ENCODE peak calls at places on chromosomes 1 and 21, in four cellular contexts. One of them, this sample, is unnamed.

GRCh38 chr1:41380979-41381690 is 19.9 kb downstream of the FOXO6 start:
- DNase-seq in activated naive CD4-positive, alpha-beta T cell treated with anti-CD3 and anti-CD28 coated beads, Interleukin-2, amount 10 ng/mL, durations not matched to agents 7 days and 5 days: no peak
- DNase-seq in ELR: no peak
- DNase-seq in activated CD8-positive, alpha-beta memory T cell treated with anti-CD3 and anti-CD28 coated beads, Interleukin-2, amount 50 U/mL, for 48 hours: no peak
- DNase-seq in this sample: no peak

GRCh38 chr1:201603613-201604232 is 64.8 kb downstream of the NAV1 start:
- DNase-seq in activated naive CD4-positive, alpha-beta T cell treated with anti-CD3 and anti-CD28 coated beads, Interleukin-2, amount 10 ng/mL, durations not matched to agents 7 days and 5 days: no peak
- DNase-seq in ELR: peak
- DNase-seq in activated CD8-positive, alpha-beta memory T cell treated with anti-CD3 and anti-CD28 coated beads, Interleukin-2, amount 50 U/mL, for 48 hours: no peak
- DNase-seq in this sample: no peak

GRCh38 chr1:118043624-118044023 is 114.1 kb downstream of the WDR3 start:
- DNase-seq in ELR: no peak
- DNase-seq in activated CD8-positive, alpha-beta memory T cell treated with anti-CD3 and anti-CD28 coated beads, Interleukin-2, amount 50 U/mL, for 48 hours: no peak
- DNase-seq in activated naive CD4-positive, alpha-beta T cell treated with anti-CD3 and anti-CD28 coated beads, Interleukin-2, amount 10 ng/mL, durations not matched to agents 7 days and 5 days: no peak
- DNase-seq in this sample: no peak

GRCh38 chr21:36980280-36981048 is 14.0 kb upstream of the HLCS start:
- DNase-seq in ELR: peak
- DNase-seq in activated CD8-positive, alpha-beta memory T cell treated with anti-CD3 and anti-CD28 coated beads, Interleukin-2, amount 50 U/mL, for 48 hours: no peak
- DNase-seq in activated naive CD4-positive, alpha-beta T cell treated with anti-CD3 and anti-CD28 coated beads, Interleukin-2, amount 10 ng/mL, durations not matched to agents 7 days and 5 days: peak
- DNase-seq in this sample: peak

GRCh38 chr1:208162903-208163302 is 81.3 kb downstream of the PLXNA2 start:
- DNase-seq in activated CD8-positive, alpha-beta memory T cell treated with anti-CD3 and anti-CD28 coated beads, Interleukin-2, amount 50 U/mL, for 48 hours: no peak
- DNase-seq in activated naive CD4-positive, alpha-beta T cell treated with anti-CD3 and anti-CD28 coated beads, Interleukin-2, amount 10 ng/mL, durations not matched to agents 7 days and 5 days: no peak
- DNase-seq in ELR: no peak
- DNase-seq in this sample: no peak

GRCh38 chr1:171780583-171781166 is 785 bp upstream of the METTL13 start:
- DNase-seq in ELR: no peak
- DNase-seq in activated CD8-positive, alpha-beta memory T cell treated with anti-CD3 and anti-CD28 coated beads, Interleukin-2, amount 50 U/mL, for 48 hours: no peak
- DNase-seq in activated naive CD4-positive, alpha-beta T cell treated with anti-CD3 and anti-CD28 coated beads, Interleukin-2, amount 10 ng/mL, durations not matched to agents 7 days and 5 days: no peak
- DNase-seq in this sample: no peak

GRCh38 chr1:15788624-15789301 is 18.7 kb downstream of the UQCRHL start:
- DNase-seq in ELR: peak
- DNase-seq in activated naive CD4-positive, alpha-beta T cell treated with anti-CD3 and anti-CD28 coated beads, Interleukin-2, amount 10 ng/mL, durations not matched to agents 7 days and 5 days: no peak
- DNase-seq in activated CD8-positive, alpha-beta memory T cell treated with anti-CD3 and anti-CD28 coated beads, Interleukin-2, amount 50 U/mL, for 48 hours: no peak
- DNase-seq in this sample: no peak

GRCh38 chr1:119159096-119159495 is 18.6 kb upstream of the WARS2 start:
- DNase-seq in activated CD8-positive, alpha-beta memory T cell treated with anti-CD3 and anti-CD28 coated beads, Interleukin-2, amount 50 U/mL, for 48 hours: no peak
- DNase-seq in activated naive CD4-positive, alpha-beta T cell treated with anti-CD3 and anti-CD28 coated beads, Interleukin-2, amount 10 ng/mL, durations not matched to agents 7 days and 5 days: no peak
- DNase-seq in ELR: peak
- DNase-seq in this sample: no peak

GRCh38 chr1:225943582-225943981 is 2.6 kb upstream of the LEFTY2 start:
- DNase-seq in activated CD8-positive, alpha-beta memory T cell treated with anti-CD3 and anti-CD28 coated beads, Interleukin-2, amount 50 U/mL, for 48 hours: no peak
- DNase-seq in ELR: no peak
- DNase-seq in activated naive CD4-positive, alpha-beta T cell treated with anti-CD3 and anti-CD28 coated beads, Interleukin-2, amount 10 ng/mL, durations not matched to agents 7 days and 5 days: no peak
- DNase-seq in this sample: no peak

GRCh38 chr1:47210666-47211065 is 20.8 kb upstream of the PDZK1IP1 start:
- DNase-seq in activated CD8-positive, alpha-beta memory T cell treated with anti-CD3 and anti-CD28 coated beads, Interleukin-2, amount 50 U/mL, for 48 hours: no peak
- DNase-seq in activated naive CD4-positive, alpha-beta T cell treated with anti-CD3 and anti-CD28 coated beads, Interleukin-2, amount 10 ng/mL, durations not matched to agents 7 days and 5 days: no peak
- DNase-seq in ELR: no peak
- DNase-seq in this sample: no peak

GRCh38 chr1:159088050-159088449 is 11.5 kb upstream of the AIM2 start:
- DNase-seq in ELR: peak
- DNase-seq in activated naive CD4-positive, alpha-beta T cell treated with anti-CD3 and anti-CD28 coated beads, Interleukin-2, amount 10 ng/mL, durations not matched to agents 7 days and 5 days: no peak
- DNase-seq in activated CD8-positive, alpha-beta memory T cell treated with anti-CD3 and anti-CD28 coated beads, Interleukin-2, amount 50 U/mL, for 48 hours: no peak
- DNase-seq in this sample: no peak

GRCh38 chr1:12554521-12555305 is 63.3 kb downstream of the DHRS3 start:
- DNase-seq in activated naive CD4-positive, alpha-beta T cell treated with anti-CD3 and anti-CD28 coated beads, Interleukin-2, amount 10 ng/mL, durations not matched to agents 7 days and 5 days: no peak
- DNase-seq in ELR: no peak
- DNase-seq in activated CD8-positive, alpha-beta memory T cell treated with anti-CD3 and anti-CD28 coated beads, Interleukin-2, amount 50 U/mL, for 48 hours: no peak
- DNase-seq in this sample: no peak

GRCh38 chr1:229183583-229183982 is 87.3 kb upstream of the RAB4A start:
- DNase-seq in activated CD8-positive, alpha-beta memory T cell treated with anti-CD3 and anti-CD28 coated beads, Interleukin-2, amount 50 U/mL, for 48 hours: no peak
- DNase-seq in activated naive CD4-positive, alpha-beta T cell treated with anti-CD3 and anti-CD28 coated beads, Interleukin-2, amount 10 ng/mL, durations not matched to agents 7 days and 5 days: no peak
- DNase-seq in ELR: no peak
- DNase-seq in this sample: no peak

GRCh38 chr1:2609271-2610035 is 22.9 kb downstream of the PRXL2B start:
- DNase-seq in ELR: no peak
- DNase-seq in activated naive CD4-positive, alpha-beta T cell treated with anti-CD3 and anti-CD28 coated beads, Interleukin-2, amount 10 ng/mL, durations not matched to agents 7 days and 5 days: peak
- DNase-seq in activated CD8-positive, alpha-beta memory T cell treated with anti-CD3 and anti-CD28 coated beads, Interleukin-2, amount 50 U/mL, for 48 hours: no peak
- DNase-seq in this sample: no peak

GRCh38 chr1:214833357-214833756 is 230.4 kb downstream of the CENPF start:
- DNase-seq in activated CD8-positive, alpha-beta memory T cell treated with anti-CD3 and anti-CD28 coated beads, Interleukin-2, amount 50 U/mL, for 48 hours: no peak
- DNase-seq in ELR: peak
- DNase-seq in activated naive CD4-positive, alpha-beta T cell treated with anti-CD3 and anti-CD28 coated beads, Interleukin-2, amount 10 ng/mL, durations not matched to agents 7 days and 5 days: no peak
- DNase-seq in this sample: no peak

GRCh38 chr1:20126806-20127440 is 7.6 kb upstream of the PLA2G2D start:
- DNase-seq in activated naive CD4-positive, alpha-beta T cell treated with anti-CD3 and anti-CD28 coated beads, Interleukin-2, amount 10 ng/mL, durations not matched to agents 7 days and 5 days: no peak
- DNase-seq in activated CD8-positive, alpha-beta memory T cell treated with anti-CD3 and anti-CD28 coated beads, Interleukin-2, amount 50 U/mL, for 48 hours: no peak
- DNase-seq in ELR: no peak
- DNase-seq in this sample: no peak

GRCh38 chr1:87392241-87393192 is 63.8 kb downstream of the LMO4 start:
- DNase-seq in ELR: peak
- DNase-seq in activated naive CD4-positive, alpha-beta T cell treated with anti-CD3 and anti-CD28 coated beads, Interleukin-2, amount 10 ng/mL, durations not matched to agents 7 days and 5 days: no peak
- DNase-seq in activated CD8-positive, alpha-beta memory T cell treated with anti-CD3 and anti-CD28 coated beads, Interleukin-2, amount 50 U/mL, for 48 hours: no peak
- DNase-seq in this sample: no peak

GRCh38 chr21:33198346-33199135 is 31.2 kb upstream of the IFNAR2 start:
- DNase-seq in ELR: no peak
- DNase-seq in activated naive CD4-positive, alpha-beta T cell treated with anti-CD3 and anti-CD28 coated beads, Interleukin-2, amount 10 ng/mL, durations not matched to agents 7 days and 5 days: no peak
- DNase-seq in activated CD8-positive, alpha-beta memory T cell treated with anti-CD3 and anti-CD28 coated beads, Interleukin-2, amount 50 U/mL, for 48 hours: no peak
- DNase-seq in this sample: no peak